ENCODE peak calls at places on chromosomes 13 and 19, in five cellular contexts. S, U, N, P and G are unnamed samples.

GRCh38 chr13:26324867-26325266 is 70.9 kb downstream of the CDK8 start:
- DNase-seq in S (no peak), P (no peak), N (no peak), U (no peak), G (no peak)

GRCh38 chr13:35496761-35497386 is 20.4 kb upstream of the MAB21L1 start:
- DNase-seq in N (no peak), S (no peak), U (no peak), P (no peak), G (no peak)

GRCh38 chr19:16764793-16765433 is 45.3 kb downstream of the NWD1 start:
- DNase-seq in N (no peak), P (no peak), U (no peak), S (peak; percentile 97), G (no peak)

GRCh38 chr13:85236431-85236830 is 562.8 kb downstream of the SLITRK6 start:
- DNase-seq in P (no peak), N (no peak), U (no peak), S (peak; percentile 96), G (no peak)

GRCh38 chr19:7914099-7914498 is 531 bp upstream of the TGFBR3L start:
- DNase-seq in U (no peak), P (no peak), N (no peak), S (no peak), G (no peak)

GRCh38 chr19:2534374-2535050 is 58.6 kb downstream of the GADD45B start:
- DNase-seq in N (no peak), P (no peak), S (no peak), U (no peak), G (no peak)

GRCh38 chr13:75318138-75318833 is 163.7 kb downstream of the TBC1D4 start:
- DNase-seq in P (no peak), S (no peak), U (no peak), N (no peak), G (no peak)

GRCh38 chr13:39036212-39036611 is 1.7 kb downstream of the PROSER1 start:
- DNase-seq in U (no peak), P (no peak), S (peak; percentile 47), N (no peak), G (no peak)

GRCh38 chr19:3899531-3900294 is 19.2 kb downstream of the ATCAY start:
- DNase-seq in N (peak; percentile 10), U (no peak), P (no peak), S (no peak), G (no peak)

GRCh38 chr13:27970382-27971235 is 1.5 kb upstream of the CDX2 start:
- DNase-seq in S (no peak), N (no peak), U (no peak), P (no peak), G (no peak)

GRCh38 chr13:29434217-29434940 is 161.1 kb downstream of the SLC7A1 start:
- DNase-seq in N (no peak), U (no peak), S (no peak), P (no peak), G (no peak)

GRCh38 chr13:95083758-95084157 is 217.5 kb downstream of the ABCC4 start:
- DNase-seq in S (peak; percentile 93), N (no peak), U (peak; percentile 19), P (no peak), G (no peak)

GRCh38 chr19:28294395-28294794 is 918.6 kb downstream of the UQCRFS1 start:
- DNase-seq in U (no peak), N (no peak), P (no peak), S (no peak), G (no peak)

GRCh38 chr19:34960103-34960805 is 3.8 kb downstream of the ZNF792 start:
- DNase-seq in U (peak; percentile 34), N (no peak), P (no peak), S (peak; percentile 10), G (no peak)